ENCODE peak calls at places on chromosomes 16 and 17, in seven cellular contexts. H is ascending aorta; N is sigmoid colon; B is heart left ventricle; X is CD8-positive, alpha-beta memory T cell; D is A549; C is K562. R is an unnamed sample. For H3K4me1, the result is how much of the 10 kb centered on the place peaks cover.

GRCh38 chr16:534089-534635 is 6.7 kb downstream of the CAPN15 start:
- DNase-seq in H (no peak), N (no peak), B (no peak), X (no peak), D (no peak), C (no peak), R (no peak)

GRCh38 chr16:89720520-89720858 is 209 bp downstream of the VPS9D1 start:
- DNase-seq in H (no peak), N (no peak), B (no peak), X (no peak), D (no peak), C (no peak), R (peak)

GRCh38 chr16:922051-922450 is 48.7 kb downstream of the LMF1 start:
- DNase-seq in H (no peak), N (no peak), B (no peak), X (no peak), D (no peak), C (no peak), R (no peak)

GRCh38 chr17:19359856-19360255 is 2.7 kb downstream of the B9D1 start:
- DNase-seq in H (no peak), N (peak), B (no peak), X (no peak), D (no peak), C (no peak), R (no peak)

GRCh38 chr16:59342669-59343068 is 608.6 kb upstream of the GOT2 start:
- DNase-seq in H (no peak), N (no peak), B (no peak), X (no peak), D (no peak), C (no peak), R (no peak)

GRCh38 chr17:38890410-38890746 is 20.5 kb downstream of the LASP1 start:
- DNase-seq in H (no peak), N (no peak), B (no peak), X (no peak), D (no peak), C (no peak), R (peak)

GRCh38 chr16:65697516-65697915 is 575.7 kb upstream of the CDH11 start:
- DNase-seq in H (no peak), N (no peak), B (no peak), X (no peak), D (no peak), C (no peak), R (no peak)

GRCh38 chr17:77423589-77424451 is 283.1 kb downstream of the SEC14L1 start:
- DNase-seq in H (peak), N (peak), B (peak), X (no peak), D (peak), C (no peak), R (no peak)

GRCh38 chr17:77471984-77472836 is 331.4 kb downstream of the SEC14L1 start:
- DNase-seq in H (no peak), N (peak), B (no peak), X (no peak), D (no peak), C (peak), R (no peak)

GRCh38 chr17:74354123-74354522 is 7.5 kb downstream of the BTBD17 start:
- DNase-seq in H (no peak), N (no peak), B (no peak), X (peak), D (peak), C (peak), R (peak)

GRCh38 chr17:80254396-80255241 is 6.0 kb upstream of the RNF213 start:
- DNase-seq in H (no peak), N (no peak), B (no peak), X (peak), D (peak), C (peak), R (no peak)

GRCh38 chr16:65305588-65305987 is 183.7 kb upstream of the CDH11 start:
- DNase-seq in H (no peak), N (no peak), B (no peak), X (no peak), D (no peak), C (no peak), R (no peak)

GRCh38 chr17:67247416-67247900 is 2.5 kb upstream of the HELZ start:
- DNase-seq in H (no peak), N (no peak), B (no peak), X (no peak), D (no peak), C (no peak), R (no peak)

GRCh38 chr16:85296859-85297698 is 184.8 kb upstream of the CIBAR2 start:
- DNase-seq in H (no peak), N (no peak), B (no peak), X (peak), D (peak), C (peak), R (peak)

GRCh38 chr16:20899503-20900298 is 457 bp downstream of the DCUN1D3 start:
- DNase-seq in H (no peak), N (no peak), B (no peak), X (peak), D (peak), C (peak), R (no peak)

GRCh38 chr16:67865318-67865717 is 7.5 kb upstream of the EDC4 start:
- DNase-seq in H (no peak), N (no peak), B (no peak), X (no peak), D (peak), C (peak), R (no peak)

GRCh38 chr17:41621916-41622315 is 2.5 kb downstream of the KRT17 start:
- DNase-seq in H (no peak), N (peak), B (no peak), X (no peak), D (no peak), C (no peak), R (no peak)
- H3K4me1 ChIP-seq in H (under half), N (under half), B (under half), X (under half), D (under half), C (under half), R (under half)

GRCh38 chr17:17766351-17767095 is 70.3 kb downstream of the SREBF1 start:
- DNase-seq in H (no peak), N (no peak), B (no peak), X (no peak), D (no peak), C (no peak), R (no peak)
- H3K4me1 ChIP-seq in H (under half), N (half or more), B (under half), X (under half), D (under half), C (under half), R (under half)

DNA sequence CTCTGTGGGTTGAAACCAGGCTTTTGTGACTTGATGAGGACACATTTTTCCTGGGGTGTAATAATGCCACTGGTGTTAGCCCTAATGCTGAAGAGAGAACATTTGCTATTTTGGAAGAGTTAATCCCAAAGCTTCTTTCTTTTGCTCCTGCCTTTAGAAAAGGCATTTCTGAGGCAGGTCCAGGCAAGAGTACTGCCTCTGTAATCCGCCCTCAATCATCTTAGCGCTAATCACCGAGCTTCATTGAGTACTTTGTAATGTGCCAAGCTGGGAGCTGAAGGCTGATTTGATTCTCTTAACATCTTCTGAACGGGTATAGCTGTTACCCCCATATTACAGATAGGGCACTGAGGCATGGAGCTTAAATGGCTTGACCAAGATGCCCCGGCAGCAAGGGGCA is 60.3 kb downstream of the AKAP1 start:
- DNase-seq in H (no peak), N (no peak), B (no peak), X (no peak), D (no peak), C (no peak), R (no peak)
- H3K4me1 ChIP-seq in H (under half), N (under half), B (under half), X (under half), D (under half), C (under half), R (under half)

DNA sequence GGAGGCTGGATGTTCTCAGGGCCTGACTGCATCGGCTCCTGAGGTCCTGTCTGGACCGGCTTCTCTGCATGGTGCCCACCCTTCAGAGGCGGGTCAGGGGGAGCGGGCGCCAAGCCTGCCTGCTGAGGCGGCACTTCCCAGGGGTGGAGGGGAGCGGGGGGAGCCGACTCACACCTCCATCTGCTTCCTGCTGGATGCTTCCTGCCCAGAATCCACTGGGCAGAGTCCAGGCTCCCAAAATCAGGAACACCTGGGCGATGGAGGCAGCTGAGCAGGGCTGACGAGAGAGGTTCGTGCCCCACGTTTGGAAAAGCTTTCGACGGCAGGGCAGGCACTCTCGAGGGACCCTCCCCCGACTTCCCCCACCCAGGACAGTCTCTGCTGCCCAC is 42.2 kb downstream of the TIMM22 start:
- DNase-seq in H (no peak), N (no peak), B (no peak), X (no peak), D (no peak), C (no peak), R (no peak)
- H3K4me1 ChIP-seq in H (under half), N (under half), B (under half), X (under half), D (under half), C (under half), R (under half)

GRCh38 chr17:75361344-75361743 is 44.1 kb downstream of the GRB2 start:
- DNase-seq in H (no peak), N (no peak), B (no peak), X (no peak), D (no peak), C (no peak), R (no peak)

GRCh38 chr17:75361996-75362395 is 43.5 kb downstream of the GRB2 start:
- DNase-seq in H (no peak), N (no peak), B (no peak), X (no peak), D (no peak), C (no peak), R (no peak)

GRCh38 chr17:75352079-75352569 is 53.4 kb downstream of the GRB2 start:
- DNase-seq in H (no peak), N (no peak), B (no peak), X (no peak), D (peak), C (peak), R (no peak)

GRCh38 chr17:75353176-75353575 is 52.3 kb downstream of the GRB2 start:
- DNase-seq in H (no peak), N (no peak), B (no peak), X (no peak), D (no peak), C (no peak), R (no peak)

DNA sequence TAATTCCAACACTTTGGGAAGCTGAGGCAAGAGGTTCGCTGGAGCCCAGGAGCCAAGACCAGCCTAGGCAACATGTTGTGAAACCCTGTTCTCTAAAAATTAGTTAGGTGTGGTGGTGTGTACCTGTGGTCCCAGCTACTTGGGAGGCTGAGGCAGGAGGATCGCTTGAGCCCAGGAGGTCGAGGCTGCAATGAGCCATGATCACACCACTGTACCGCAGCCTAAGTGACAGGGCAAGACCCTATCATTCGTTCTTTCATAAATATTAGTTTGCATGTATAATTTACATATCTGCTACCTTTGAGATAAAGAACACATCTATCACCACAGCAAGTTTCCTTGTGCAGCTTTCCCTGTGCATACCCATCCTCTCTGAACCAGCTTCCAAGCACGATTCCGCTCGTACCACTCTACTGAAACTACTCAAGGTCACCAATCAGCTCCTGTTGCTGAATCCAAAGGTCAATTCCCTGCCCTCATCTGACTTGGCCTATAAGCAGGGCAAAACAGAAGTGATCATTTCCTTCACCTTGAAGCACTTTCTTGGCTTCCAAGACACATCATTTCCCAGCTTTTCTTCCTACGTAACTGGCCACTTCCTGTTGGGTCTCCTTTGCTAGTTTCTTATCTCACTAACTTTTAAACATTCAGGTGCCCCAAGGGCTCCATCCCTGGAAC is 49.1 kb downstream of the GRB2 start:
- DNase-seq in H (no peak), N (no peak), B (no peak), X (no peak), D (no peak), C (no peak), R (no peak)
- H3K4me1 ChIP-seq in H (under half), N (under half), B (under half), X (under half), D (under half), C (under half), R (under half)

GRCh38 chr17:17018021-17018441 is 24.2 kb upstream of the MPRIP start:
- DNase-seq in H (no peak), N (peak), B (no peak), X (no peak), D (no peak), C (no peak), R (no peak)

GRCh38 chr17:17019430-17019762 is 22.9 kb upstream of the MPRIP start:
- DNase-seq in H (no peak), N (no peak), B (no peak), X (no peak), D (no peak), C (no peak), R (no peak)

GRCh38 chr17:17017343-17018014 is 24.8 kb upstream of the MPRIP start:
- DNase-seq in H (no peak), N (peak), B (no peak), X (no peak), D (no peak), C (no peak), R (no peak)

GRCh38 chr17:17019891-17020456 is 22.3 kb upstream of the MPRIP start:
- DNase-seq in H (no peak), N (no peak), B (no peak), X (no peak), D (no peak), C (no peak), R (no peak)

GRCh38 chr17:17018612-17019429 is 23.4 kb upstream of the MPRIP start:
- DNase-seq in H (no peak), N (no peak), B (no peak), X (no peak), D (no peak), C (no peak), R (no peak)
- H3K4me1 ChIP-seq in H (under half), N (under half), B (under half), X (under half), D (half or more), C (under half), R (under half)

DNA sequence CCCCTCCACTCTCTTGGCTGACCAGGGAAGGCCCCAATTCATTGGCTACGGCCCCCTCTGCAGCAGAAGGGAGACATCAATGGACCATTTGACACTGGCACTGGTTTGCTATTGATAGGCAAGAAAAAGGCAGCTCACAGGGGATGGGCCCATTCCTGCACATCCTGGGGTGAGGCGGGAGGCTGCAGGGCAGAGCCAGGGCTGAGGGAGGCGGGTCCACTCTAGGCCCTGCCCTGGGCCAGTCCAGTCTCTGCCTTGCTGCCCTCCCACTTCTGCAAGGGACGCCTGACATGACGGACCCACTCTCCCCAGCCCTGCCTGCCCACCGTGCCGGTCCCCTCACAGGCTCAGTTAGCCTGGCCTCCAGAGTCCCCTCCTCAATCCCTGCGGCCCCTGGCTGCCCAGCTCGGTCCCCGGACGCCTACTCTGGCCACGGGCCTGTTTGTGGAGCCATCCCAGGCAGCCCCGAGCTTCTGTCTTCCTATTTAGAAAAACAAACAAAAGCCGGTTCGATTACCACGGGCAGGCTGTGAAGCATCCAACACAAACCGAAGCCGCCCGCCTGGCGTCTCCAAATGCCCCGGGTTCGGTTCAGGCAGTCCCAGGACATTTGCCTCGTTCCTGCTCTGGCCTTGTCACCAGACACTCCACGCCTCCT is 160.7 kb downstream of the IRX5 start:
- DNase-seq in H (no peak), N (no peak), B (no peak), X (no peak), D (no peak), C (no peak), R (no peak)
- H3K4me1 ChIP-seq in H (under half), N (under half), B (under half), X (under half), D (under half), C (under half), R (under half)